ENCODE peak calls at places on chromosomes 12 and 14, in four cellular contexts. Y is foreskin fibroblast, W is cardiac muscle cell, L is fibroblast of pulmonary artery. T is an unnamed sample.

GRCh38 chr14:71855399-71856036 is 76.7 kb upstream of the RGS6 start:
- DNase-seq in Y (peak), W (peak), L (peak), T (peak)

GRCh38 chr12:14558377-14559051 is 9.2 kb downstream of the PLBD1 start:
- DNase-seq in Y (no peak), W (no peak), L (no peak), T (no peak)

GRCh38 chr14:99191663-99192621 is 80.1 kb downstream of the BCL11B start:
- DNase-seq in Y (peak), W (peak), L (peak), T (peak)

GRCh38 chr14:72810201-72810600 is 83.7 kb downstream of the DPF3 start:
- DNase-seq in Y (no peak), W (no peak), L (no peak), T (no peak)

GRCh38 chr12:26128180-26128579 is 3.3 kb upstream of the BHLHE41 start:
- DNase-seq in Y (peak), W (no peak), L (no peak), T (no peak)

GRCh38 chr12:20212658-20213387 is 155.5 kb upstream of the PDE3A start:
- DNase-seq in Y (peak), W (peak), L (peak), T (peak)

GRCh38 chr12:130916251-130916911 is 37.3 kb upstream of the ADGRD1 start:
- DNase-seq in Y (peak), W (peak), L (peak), T (no peak)

GRCh38 chr12:60096727-60097126 is 500.9 kb downstream of the SLC16A7 start:
- DNase-seq in Y (no peak), W (no peak), L (no peak), T (no peak)

GRCh38 chr14:96166475-96167223 is 38.0 kb upstream of the BDKRB2 start:
- DNase-seq in Y (no peak), W (peak), L (no peak), T (no peak)

GRCh38 chr12:25436206-25436912 is 116.7 kb downstream of the LMNTD1 start:
- DNase-seq in Y (peak), W (peak), L (peak), T (no peak)

GRCh38 chr12:93595336-93595735 is 22.9 kb downstream of the SOCS2 start:
- DNase-seq in Y (no peak), W (no peak), L (no peak), T (no peak)
- TF ChIP-seq CTCF in Y (no peak), W (no peak), L (no peak), T (no peak)

GRCh38 chr12:42757735-42758134 is 168.2 kb upstream of the PRICKLE1 start:
- DNase-seq in Y (peak), W (no peak), L (no peak), T (no peak)

GRCh38 chr12:42759622-42760273 is 170.2 kb upstream of the PRICKLE1 start:
- DNase-seq in Y (peak), W (peak), L (peak), T (no peak)

GRCh38 chr12:42760550-42760949 is 171.0 kb upstream of the PRICKLE1 start:
- DNase-seq in Y (peak), W (no peak), L (no peak), T (no peak)

GRCh38 chr12:42758806-42759205 is 169.3 kb upstream of the PRICKLE1 start:
- DNase-seq in Y (no peak), W (no peak), L (no peak), T (no peak)

GRCh38 chr12:42756841-42757661 is 167.5 kb upstream of the PRICKLE1 start:
- DNase-seq in Y (peak), W (peak), L (peak), T (peak)
- TF ChIP-seq CTCF in Y (no peak), W (no peak), L (no peak), T (no peak)

GRCh38 chr12:52952082-52952801 is 3.3 kb downstream of the KRT18 start:
- DNase-seq in Y (no peak), W (peak), L (no peak), T (no peak)
- TF ChIP-seq CTCF in Y (no peak), W (peak), L (peak), T (no peak)

DNA sequence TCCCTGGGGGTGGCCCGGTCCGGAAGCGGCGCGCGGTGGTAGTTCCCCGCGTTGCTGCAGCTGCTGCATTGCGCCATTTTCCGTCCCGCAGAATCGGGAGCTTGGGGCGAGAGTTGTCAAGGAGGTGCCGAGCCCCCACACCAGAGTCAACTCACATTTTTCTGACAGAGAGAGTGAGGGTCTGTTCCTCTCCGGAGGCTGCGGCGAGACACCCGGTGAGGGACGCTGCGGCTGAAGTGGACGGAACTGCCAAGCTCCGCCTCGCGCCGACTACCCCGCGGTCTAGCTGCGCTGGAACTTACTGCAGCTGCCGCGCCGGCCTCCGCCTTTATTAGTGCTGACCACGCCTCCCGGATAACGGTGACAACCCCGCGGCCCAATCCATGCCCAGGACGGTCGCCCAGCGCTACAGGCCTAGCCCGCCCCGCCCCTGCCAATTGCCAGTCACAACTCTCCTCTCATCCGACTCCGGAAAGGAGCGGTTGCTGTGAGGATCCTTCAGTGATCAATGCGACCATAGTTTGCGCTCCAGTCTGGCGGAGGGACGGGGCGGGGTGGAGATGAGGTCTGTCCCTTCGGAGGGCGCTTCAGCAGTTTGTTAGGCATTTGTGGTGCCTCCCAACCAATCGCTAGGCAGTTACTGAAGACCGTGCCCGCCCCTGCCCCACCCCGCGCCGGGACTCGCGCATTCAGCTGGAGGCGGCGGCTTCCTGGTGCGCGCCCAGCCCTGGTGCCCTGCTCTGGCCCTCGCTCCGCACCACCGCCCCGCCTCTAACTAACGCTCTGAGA is at the start of gene VAMP1:
- DNase-seq in Y (peak), W (peak), L (peak), T (peak)
- TF ChIP-seq CTCF in Y (no peak), W (no peak), L (no peak), T (no peak)